ENCODE peak calls at places on chromosomes 2 and 18, in five cellular contexts. One of them, this sample, is unnamed.

GRCh38 chr2:218879881-218880748 is 537 bp upstream of the WNT10A start:
- DNase-seq in SW 1271: no peak
- DNase-seq in astrocyte of the spinal cord: no peak
- DNase-seq in progenitor cell of endocrine pancreas: no peak
- DNase-seq in OCI-LY7: peak; percentile 89
- DNase-seq in this sample: no peak

GRCh38 chr2:113273031-113273551 is 5.6 kb downstream of the PAX8 start:
- DNase-seq in astrocyte of the spinal cord: peak; percentile 62
- DNase-seq in OCI-LY7: peak; percentile 35
- DNase-seq in SW 1271: no peak
- DNase-seq in progenitor cell of endocrine pancreas: no peak
- DNase-seq in this sample: no peak

GRCh38 chr2:232592687-232593407 is 40.6 kb upstream of the EFHD1 start:
- DNase-seq in progenitor cell of endocrine pancreas: no peak
- DNase-seq in SW 1271: no peak
- DNase-seq in OCI-LY7: no peak
- DNase-seq in astrocyte of the spinal cord: peak; percentile 90
- DNase-seq in this sample: peak; percentile 48

GRCh38 chr18:44700652-44701051 is 20.0 kb downstream of the SETBP1 start:
- DNase-seq in astrocyte of the spinal cord: peak; percentile 43
- DNase-seq in progenitor cell of endocrine pancreas: no peak
- DNase-seq in SW 1271: no peak
- DNase-seq in OCI-LY7: no peak
- DNase-seq in this sample: no peak

GRCh38 chr18:57077786-57078552 is 68.9 kb upstream of the BOD1L2 start:
- DNase-seq in astrocyte of the spinal cord: no peak
- DNase-seq in OCI-LY7: peak; percentile 85
- DNase-seq in progenitor cell of endocrine pancreas: no peak
- DNase-seq in SW 1271: no peak
- DNase-seq in this sample: no peak

GRCh38 chr2:220811952-220812570 is 760.0 kb downstream of the EPHA4 start:
- DNase-seq in astrocyte of the spinal cord: peak; percentile 73
- DNase-seq in progenitor cell of endocrine pancreas: no peak
- DNase-seq in OCI-LY7: no peak
- DNase-seq in SW 1271: no peak
- DNase-seq in this sample: no peak

GRCh38 chr2:230881840-230882239 is 17.1 kb downstream of the ITM2C start:
- DNase-seq in astrocyte of the spinal cord: no peak
- DNase-seq in SW 1271: no peak
- DNase-seq in progenitor cell of endocrine pancreas: no peak
- DNase-seq in OCI-LY7: no peak
- DNase-seq in this sample: no peak

GRCh38 chr18:61851940-61852451 is 40.8 kb downstream of the RNF152 start:
- DNase-seq in astrocyte of the spinal cord: peak; percentile 77
- DNase-seq in SW 1271: no peak
- DNase-seq in OCI-LY7: no peak
- DNase-seq in progenitor cell of endocrine pancreas: no peak
- DNase-seq in this sample: no peak

GRCh38 chr2:165539985-165540384 is 70.5 kb downstream of the CSRNP3 start:
- DNase-seq in OCI-LY7: no peak
- DNase-seq in SW 1271: no peak
- DNase-seq in astrocyte of the spinal cord: no peak
- DNase-seq in progenitor cell of endocrine pancreas: no peak
- DNase-seq in this sample: no peak

GRCh38 chr2:127415593-127416485 is 2.4 kb upstream of the PROC start:
- DNase-seq in astrocyte of the spinal cord: peak; percentile 37
- DNase-seq in OCI-LY7: peak; percentile 76
- DNase-seq in SW 1271: no peak
- DNase-seq in progenitor cell of endocrine pancreas: peak; percentile 77
- DNase-seq in this sample: no peak

GRCh38 chr2:238235331-238235732 is 4.5 kb downstream of the HES6 start:
- DNase-seq in astrocyte of the spinal cord: no peak
- DNase-seq in progenitor cell of endocrine pancreas: no peak
- DNase-seq in OCI-LY7: no peak
- DNase-seq in SW 1271: no peak
- DNase-seq in this sample: no peak

GRCh38 chr2:177758591-177759371 is 313.8 kb downstream of the PDE11A start:
- DNase-seq in OCI-LY7: no peak
- DNase-seq in progenitor cell of endocrine pancreas: peak; percentile 40
- DNase-seq in astrocyte of the spinal cord: peak; percentile 63
- DNase-seq in SW 1271: no peak
- DNase-seq in this sample: peak; percentile 75

GRCh38 chr2:229340086-229340760 is 69.1 kb upstream of the PID1 start:
- DNase-seq in astrocyte of the spinal cord: peak; percentile 81
- DNase-seq in OCI-LY7: no peak
- DNase-seq in SW 1271: no peak
- DNase-seq in progenitor cell of endocrine pancreas: no peak
- DNase-seq in this sample: no peak

GRCh38 chr2:146602383-146602782 is 1242.4 kb upstream of the ACVR2A start:
- DNase-seq in OCI-LY7: no peak
- DNase-seq in progenitor cell of endocrine pancreas: no peak
- DNase-seq in astrocyte of the spinal cord: peak; percentile 22
- DNase-seq in SW 1271: no peak
- DNase-seq in this sample: no peak

GRCh38 chr2:43203373-43203772 is 23.0 kb downstream of the ZFP36L2 start:
- DNase-seq in SW 1271: no peak
- DNase-seq in astrocyte of the spinal cord: no peak
- DNase-seq in progenitor cell of endocrine pancreas: no peak
- DNase-seq in OCI-LY7: no peak
- DNase-seq in this sample: no peak

GRCh38 chr2:183665976-183666375 is 541.7 kb downstream of the NUP35 start:
- DNase-seq in SW 1271: no peak
- DNase-seq in astrocyte of the spinal cord: peak; percentile 67
- DNase-seq in progenitor cell of endocrine pancreas: no peak
- DNase-seq in OCI-LY7: no peak
- DNase-seq in this sample: no peak

GRCh38 chr2:201194097-201194496 is 11.2 kb downstream of the CASP10 start:
- DNase-seq in astrocyte of the spinal cord: no peak
- DNase-seq in progenitor cell of endocrine pancreas: no peak
- DNase-seq in SW 1271: no peak
- DNase-seq in OCI-LY7: peak; percentile 54
- DNase-seq in this sample: no peak

GRCh38 chr2:164890533-164890932 is 48.9 kb upstream of the COBLL1 start:
- DNase-seq in OCI-LY7: no peak
- DNase-seq in astrocyte of the spinal cord: no peak
- DNase-seq in SW 1271: no peak
- DNase-seq in progenitor cell of endocrine pancreas: no peak
- DNase-seq in this sample: no peak

GRCh38 chr18:79245517-79246001 is 150.2 kb upstream of the NFATC1 start:
- DNase-seq in SW 1271: no peak
- DNase-seq in astrocyte of the spinal cord: no peak
- DNase-seq in OCI-LY7: no peak
- DNase-seq in progenitor cell of endocrine pancreas: no peak
- DNase-seq in this sample: no peak